ENCODE peak calls at places on chromosomes 7 and 10, in seven cellular contexts. H is AG04449, M is tibial artery, L is kidney, Q is body of pancreas, O is heart right ventricle, E is esophagus squamous epithelium. A is an unnamed sample.

GRCh38 chr7:10022480-10022879 is 951.2 kb upstream of the PHF14 start:
- DNase-seq in H (no peak), M (no peak), L (no peak), Q (no peak), O (no peak), E (no peak), A (no peak)

GRCh38 chr10:75926763-75927162 is 495.3 kb downstream of the LRMDA start:
- DNase-seq in H (no peak), M (no peak), L (peak), Q (no peak), O (no peak), E (no peak), A (no peak)

GRCh38 chr10:63173468-63174227 is 40.5 kb downstream of the NRBF2 start:
- DNase-seq in H (no peak), M (no peak), L (no peak), Q (no peak), O (no peak), E (no peak), A (no peak)

GRCh38 chr10:112227331-112227961 is 43.9 kb upstream of the GPAM start:
- DNase-seq in H (peak), M (no peak), L (no peak), Q (no peak), O (no peak), E (no peak), A (no peak)

GRCh38 chr7:77313876-77314480 is 102.2 kb downstream of the GSAP start:
- DNase-seq in H (no peak), M (no peak), L (no peak), Q (no peak), O (no peak), E (no peak), A (no peak)

GRCh38 chr10:77603529-77603927 is 34.1 kb downstream of the KCNMA1 start:
- DNase-seq in H (no peak), M (no peak), L (no peak), Q (no peak), O (no peak), E (no peak), A (no peak)

GRCh38 chr10:11825796-11826414 is 2.7 kb downstream of the PROSER2 start:
- DNase-seq in H (no peak), M (no peak), L (no peak), Q (no peak), O (no peak), E (no peak), A (no peak)

GRCh38 chr10:33289776-33290175 is 44.7 kb downstream of the NRP1 start:
- DNase-seq in H (no peak), M (no peak), L (no peak), Q (no peak), O (no peak), E (no peak), A (no peak)

GRCh38 chr10:53619678-53620077 is 847.1 kb upstream of the MBL2 start:
- DNase-seq in H (no peak), M (no peak), L (no peak), Q (no peak), O (no peak), E (no peak), A (no peak)

GRCh38 chr7:2702594-2702957 is 14.6 kb downstream of the AMZ1 start:
- DNase-seq in H (no peak), M (no peak), L (peak), Q (no peak), O (no peak), E (no peak), A (no peak)

GRCh38 chr7:22672892-22673637 is 53.9 kb upstream of the IL6 start:
- DNase-seq in H (no peak), M (no peak), L (no peak), Q (no peak), O (no peak), E (no peak), A (no peak)

GRCh38 chr10:48612241-48612943 is 7.5 kb upstream of the ARHGAP22 start:
- DNase-seq in H (no peak), M (peak), L (no peak), Q (no peak), O (no peak), E (no peak), A (no peak)

GRCh38 chr7:20784311-20785210 is 2.1 kb downstream of the SP8 start:
- DNase-seq in H (no peak), M (no peak), L (peak), Q (no peak), O (no peak), E (no peak), A (no peak)

DNA sequence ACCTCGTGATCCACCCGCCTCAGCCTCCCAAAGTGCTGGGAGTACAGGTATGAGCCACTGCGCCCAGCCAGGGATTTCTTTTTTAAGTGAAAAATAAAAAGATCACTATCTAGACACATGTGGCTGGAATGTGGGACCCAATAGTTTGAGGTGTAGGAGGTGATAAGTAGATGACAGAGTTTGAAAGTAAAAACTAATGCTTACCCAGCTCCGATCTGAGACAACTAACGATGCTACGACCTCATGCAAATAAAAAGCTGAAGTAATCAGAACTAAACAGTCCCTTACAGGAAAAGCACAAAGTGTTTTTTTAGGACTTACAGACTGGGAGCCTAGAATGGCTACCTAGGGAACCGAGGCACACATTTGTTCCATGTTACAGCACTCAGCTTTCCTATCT is 23.0 kb downstream of the PCGF6 start:
- DNase-seq in H (no peak), M (no peak), L (no peak), Q (no peak), O (no peak), E (no peak), A (no peak)
- TF ChIP-seq CTCF in H (no peak), M (no peak), L (no peak), Q (no peak), O (no peak), E (no peak), A (no peak)

GRCh38 chr7:30135271-30135550 is 425 bp downstream of the MTURN start:
- DNase-seq in H (no peak), M (no peak), L (no peak), Q (no peak), O (no peak), E (no peak), A (no peak)
- H3K4me3 ChIP-seq in H (peak), M (peak), L (peak), Q (peak), O (peak), E (peak), A (peak)

DNA sequence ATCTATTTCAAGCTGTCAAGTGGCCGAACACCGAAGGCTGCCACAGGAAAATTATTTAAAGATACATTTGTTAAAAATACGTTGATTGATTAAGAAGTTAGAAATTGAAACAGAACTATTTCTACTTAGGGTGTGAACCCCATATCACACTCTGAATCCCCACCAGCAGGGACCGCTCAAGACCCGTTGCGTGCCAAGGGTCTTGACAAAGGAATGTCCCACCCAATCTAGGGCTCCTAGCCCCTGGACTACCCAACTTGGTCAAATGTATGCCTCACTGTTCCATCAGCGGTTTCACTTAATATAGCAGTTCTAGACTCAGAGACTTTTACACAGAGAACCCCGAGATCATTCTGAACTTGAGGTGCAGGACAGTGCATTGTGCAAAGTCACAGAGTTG is 11.6 kb upstream of the PFKFB3 start:
- DNase-seq in H (no peak), M (no peak), L (no peak), Q (no peak), O (no peak), E (no peak), A (no peak)
- TF ChIP-seq CTCF in H (no peak), M (no peak), L (no peak), Q (no peak), O (no peak), E (no peak), A (no peak)

GRCh38 chr10:101065479-101066145 is 3.8 kb downstream of the KAZALD1 start:
- DNase-seq in H (no peak), M (no peak), L (no peak), Q (no peak), O (no peak), E (no peak), A (no peak)

GRCh38 chr10:101064415-101065030 is 2.7 kb downstream of the KAZALD1 start:
- DNase-seq in H (no peak), M (no peak), L (no peak), Q (no peak), O (no peak), E (no peak), A (no peak)

GRCh38 chr10:101062231-101063161 is 707 bp downstream of the KAZALD1 start:
- DNase-seq in H (no peak), M (peak), L (peak), Q (peak), O (peak), E (no peak), A (no peak)

GRCh38 chr10:101063162-101063525 is 1.4 kb downstream of the KAZALD1 start:
- DNase-seq in H (no peak), M (peak), L (no peak), Q (no peak), O (no peak), E (no peak), A (no peak)

GRCh38 chr10:101063548-101064414 is 2.0 kb downstream of the KAZALD1 start:
- DNase-seq in H (no peak), M (no peak), L (no peak), Q (no peak), O (peak), E (no peak), A (no peak)
- H3K4me3 ChIP-seq in H (peak), M (peak), L (no peak), Q (no peak), O (peak), E (no peak), A (peak)

GRCh38 chr7:119720541-119720940 is 552.4 kb upstream of the KCND2 start:
- DNase-seq in H (peak), M (no peak), L (no peak), Q (no peak), O (no peak), E (no peak), A (no peak)

DNA sequence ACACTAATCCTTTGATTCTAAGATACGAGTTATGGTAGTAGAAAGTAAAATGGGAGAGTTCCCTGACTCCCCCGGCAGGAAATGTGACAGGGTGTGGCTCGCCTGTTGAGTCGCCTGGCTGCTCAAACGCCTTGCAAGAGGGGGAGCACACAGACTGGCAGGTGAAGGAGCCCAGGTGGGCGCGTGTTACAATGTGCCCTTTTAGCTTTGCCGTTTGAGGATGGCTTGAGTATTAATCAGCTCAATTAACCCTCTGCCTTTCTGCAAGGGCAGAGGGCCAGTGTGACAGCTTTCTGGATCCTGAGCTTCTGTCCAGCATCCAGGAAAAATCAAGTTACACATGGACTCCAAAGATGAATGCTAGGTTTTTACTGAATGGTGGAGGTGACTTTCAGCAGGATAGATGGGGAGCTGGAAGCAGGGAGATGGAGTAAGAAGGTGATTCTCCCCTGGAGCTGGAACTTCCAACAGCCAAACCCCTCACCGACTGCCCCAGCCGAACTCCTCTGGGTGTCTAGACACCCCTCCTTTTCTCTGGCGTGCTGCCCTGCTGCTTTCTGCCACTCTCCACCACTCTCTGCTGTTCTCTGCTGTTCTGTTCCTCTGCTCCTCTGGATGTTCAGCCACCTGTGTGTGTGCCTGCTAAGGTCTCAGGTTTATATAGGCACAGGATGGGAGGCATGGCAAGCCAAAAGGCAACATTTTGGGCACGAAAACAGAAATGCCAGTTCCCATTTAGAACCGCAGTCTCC is 548.8 kb upstream of the KCND2 start:
- DNase-seq in H (no peak), M (no peak), L (no peak), Q (no peak), O (no peak), E (no peak), A (no peak)
- TF ChIP-seq CTCF in H (no peak), M (no peak), L (no peak), Q (no peak), O (no peak), E (no peak), A (no peak)

A was measured in thoracic aorta.